ENCODE peak calls at places on chromosomes 5 and 9, in five cellular contexts. S, O, J, N and C are unnamed samples.

GRCh38 chr5:124872615-124873014 is 126.2 kb upstream of the ZNF608 start:
- DNase-seq in S (no peak), O (no peak), J (no peak), N (no peak), C (no peak)

GRCh38 chr9:137878957-137879555 is 1.5 kb downstream of the CACNA1B start:
- DNase-seq in S (no peak), O (peak), J (no peak), N (no peak), C (no peak)

GRCh38 chr9:96450613-96451544 is 910 bp downstream of the HABP4 start:
- DNase-seq in S (no peak), O (peak), J (peak), N (no peak), C (no peak)

GRCh38 chr5:160792732-160793454 is 59.1 kb downstream of the ATP10B start:
- DNase-seq in S (no peak), O (no peak), J (no peak), N (no peak), C (no peak)

GRCh38 chr9:94779693-94780290 is 53.3 kb downstream of the AOPEP start:
- DNase-seq in S (no peak), O (no peak), J (no peak), N (no peak), C (no peak)

GRCh38 chr9:112174965-112175795 is at the start of gene SUSD1:
- DNase-seq in S (no peak), O (peak), J (no peak), N (no peak), C (peak)

GRCh38 chr5:178198706-178199105 is 5.6 kb upstream of the HNRNPAB start:
- DNase-seq in S (no peak), O (no peak), J (no peak), N (no peak), C (no peak)

GRCh38 chr9:100715100-100715379 is 137.2 kb downstream of the CAVIN4 start:
- DNase-seq in S (no peak), O (no peak), J (no peak), N (no peak), C (no peak)

GRCh38 chr5:132770476-132771159 is 6.4 kb downstream of the SEPTIN8 start:
- DNase-seq in S (peak), O (peak), J (peak), N (no peak), C (no peak)

GRCh38 chr5:158776681-158777080 is 323.0 kb downstream of the EBF1 start:
- DNase-seq in S (no peak), O (no peak), J (no peak), N (no peak), C (no peak)

GRCh38 chr9:4517274-4517673 is 27.0 kb downstream of the SLC1A1 start:
- DNase-seq in S (no peak), O (no peak), J (no peak), N (no peak), C (no peak)

GRCh38 chr9:89418882-89419641 is 78.9 kb downstream of the SEMA4D start:
- DNase-seq in S (no peak), O (no peak), J (no peak), N (peak), C (no peak)

GRCh38 chr5:16410338-16410737 is 55.3 kb downstream of the ZNF622 start:
- DNase-seq in S (no peak), O (no peak), J (no peak), N (no peak), C (no peak)

GRCh38 chr9:116286287-116286686 is 132.7 kb downstream of the PAPPA start:
- DNase-seq in S (no peak), O (peak), J (no peak), N (no peak), C (peak)

GRCh38 chr9:84839538-84839937 is 170.0 kb downstream of the NTRK2 start:
- DNase-seq in S (no peak), O (no peak), J (peak), N (no peak), C (no peak)

GRCh38 chr5:56170557-56170956 is 62.6 kb downstream of the ANKRD55 start:
- DNase-seq in S (no peak), O (no peak), J (peak), N (no peak), C (no peak)

GRCh38 chr9:68822596-68823165 is 117.6 kb downstream of the PIP5K1B start:
- DNase-seq in S (no peak), O (no peak), J (no peak), N (no peak), C (no peak)

GRCh38 chr9:121838757-121839669 is 187.6 kb downstream of the DAB2IP start:
- DNase-seq in S (peak), O (peak), J (no peak), N (no peak), C (no peak)

GRCh38 chr9:130898552-130898852 is 1.9 kb upstream of the QRFP start:
- DNase-seq in S (no peak), O (peak), J (no peak), N (no peak), C (no peak)

GRCh38 chr5:79474416-79475173 is 39.3 kb downstream of the HOMER1 start:
- DNase-seq in S (no peak), O (no peak), J (peak), N (no peak), C (no peak)

GRCh38 chr5:56527174-56527573 is 288.2 kb upstream of the MAP3K1 start:
- DNase-seq in S (no peak), O (no peak), J (no peak), N (no peak), C (no peak)

GRCh38 chr9:5113523-5113922 is 71.9 kb downstream of the INSL6 start:
- DNase-seq in S (peak), O (peak), J (no peak), N (no peak), C (no peak)

GRCh38 chr9:82721596-82721995 is 341.3 kb downstream of the RASEF start:
- DNase-seq in S (no peak), O (no peak), J (no peak), N (no peak), C (no peak)

GRCh38 chr5:80191397-80191796 is 64.5 kb downstream of the SERINC5 start:
- DNase-seq in S (no peak), O (no peak), J (no peak), N (no peak), C (no peak)